ENCODE peak calls at places on chromosomes 13 and 19, in four cellular contexts. B, E, Q and H are unnamed samples.

GRCh38 chr13:36454121-36454520 is 21.8 kb downstream of the CCNA1 start:
- DNase-seq in B (no peak), E (no peak), Q (no peak), H (no peak)

GRCh38 chr19:39915848-39916215 is 18.6 kb downstream of the FCGBP start:
- DNase-seq in B (no peak), E (no peak), Q (no peak), H (no peak)

GRCh38 chr19:21321134-21321533 is 8.1 kb downstream of the ZNF708 start:
- DNase-seq in B (no peak), E (no peak), Q (no peak), H (no peak)

GRCh38 chr13:92843549-92843948 is 383.1 kb upstream of the GPC6 start:
- DNase-seq in B (peak; percentile 4), E (no peak), Q (no peak), H (no peak)

GRCh38 chr19:38784224-38784623 is 4.8 kb upstream of the LGALS7B start:
- DNase-seq in B (no peak), E (no peak), Q (no peak), H (no peak)

GRCh38 chr19:54674021-54674617 is 11.3 kb downstream of the LILRB4 start:
- DNase-seq in B (no peak), E (no peak), Q (no peak), H (no peak)

GRCh38 chr13:26965976-26966375 is 205.4 kb upstream of the GPR12 start:
- DNase-seq in B (peak; percentile 92), E (no peak), Q (no peak), H (no peak)

GRCh38 chr19:51156710-51157109 is 14.6 kb downstream of the SIGLEC7 start:
- DNase-seq in B (no peak), E (no peak), Q (no peak), H (no peak)

GRCh38 chr19:18020212-18021067 is 12.5 kb downstream of the ARRDC2 start:
- DNase-seq in B (no peak), E (peak; percentile 99), Q (peak; percentile 99), H (no peak)

GRCh38 chr19:16458391-16459128 is 13.2 kb downstream of the EPS15L1 start:
- DNase-seq in B (no peak), E (no peak), Q (peak; percentile 80), H (no peak)

GRCh38 chr19:10230155-10230903 is 802 bp downstream of the S1PR2 start:
- DNase-seq in B (no peak), E (peak; percentile 73), Q (no peak), H (no peak)

GRCh38 chr19:16429759-16430091 is 42.0 kb downstream of the EPS15L1 start:
- DNase-seq in B (no peak), E (no peak), Q (no peak), H (no peak)

GRCh38 chr13:101590479-101590878 is 138.0 kb downstream of the ITGBL1 start:
- DNase-seq in B (no peak), E (no peak), Q (no peak), H (no peak)

GRCh38 chr19:17091758-17092333 is 16.3 kb downstream of the MYO9B start:
- DNase-seq in B (no peak), E (peak; percentile 81), Q (peak; percentile 34), H (peak; percentile 89)

GRCh38 chr13:97226788-97227627 is 4.9 kb downstream of the MBNL2 start:
- DNase-seq in B (no peak), E (no peak), Q (no peak), H (no peak)

GRCh38 chr13:113658836-113659235 is 838 bp upstream of the ATP4B start:
- DNase-seq in B (no peak), E (peak; percentile 52), Q (peak; percentile 1), H (no peak)

GRCh38 chr13:32428581-32429072 is 697 bp upstream of the N4BP2L1 start:
- DNase-seq in B (no peak), E (no peak), Q (no peak), H (peak; percentile 52)

GRCh38 chr13:98874029-98874397 is 103.9 kb downstream of the DOCK9 start:
- DNase-seq in B (no peak), E (no peak), Q (no peak), H (no peak)

GRCh38 chr13:66835040-66835628 is 395.0 kb downstream of the PCDH9 start:
- DNase-seq in B (peak; percentile 1), E (peak; percentile 67), Q (peak; percentile 49), H (no peak)

GRCh38 chr13:52743988-52744387 is 4.4 kb upstream of the CNMD start:
- DNase-seq in B (no peak), E (no peak), Q (no peak), H (no peak)

GRCh38 chr19:16384688-16385087 is 60.1 kb downstream of the KLF2 start:
- DNase-seq in B (no peak), E (no peak), Q (peak; percentile 87), H (no peak)

GRCh38 chr13:73687087-73687486 is 447.1 kb downstream of the KLF12 start:
- DNase-seq in B (no peak), E (no peak), Q (no peak), H (no peak)

GRCh38 chr13:44433863-44434262 is 60.2 kb downstream of the SERP2 start:
- DNase-seq in B (no peak), E (no peak), Q (no peak), H (no peak)
- H3K4me3 ChIP-seq in B (peak overlapping the region; percentile 79), E (peak overlapping the region; percentile 63), Q (peak overlapping the region; percentile 85), H (no peak overlapping the region)

GRCh38 chr19:58362272-58362994 is at the start of gene ZNF497:
- DNase-seq in B (peak; percentile 88), E (peak; percentile 98), Q (peak; percentile 92), H (peak; percentile 94)
- TF ChIP-seq CTCF in B (no peak), E (no peak), Q (no peak), H (no peak)

GRCh38 chr19:4582980-4583842 is 23.7 kb upstream of the SEMA6B start:
- DNase-seq in B (no peak), E (no peak), Q (no peak), H (no peak)
- H3K27ac ChIP-seq in B (no peak overlapping the region), E (no peak overlapping the region), Q (no peak overlapping the region), H (no peak overlapping the region)

GRCh38 chr19:4234862-4235201 is 5.5 kb downstream of the EBI3 start:
- DNase-seq in B (no peak), E (no peak), Q (no peak), H (no peak)

GRCh38 chr19:4234142-4234861 is 5.0 kb downstream of the EBI3 start:
- DNase-seq in B (no peak), E (no peak), Q (no peak), H (no peak)

GRCh38 chr19:4233282-4233853 is 4.0 kb downstream of the EBI3 start:
- DNase-seq in B (no peak), E (no peak), Q (no peak), H (no peak)

GRCh38 chr19:4229179-4229931 is at the start of gene EBI3:
- DNase-seq in B (no peak), E (no peak), Q (no peak), H (no peak)

GRCh38 chr19:4232614-4233281 is 3.4 kb downstream of the EBI3 start:
- DNase-seq in B (no peak), E (no peak), Q (no peak), H (no peak)
- H3K4me3 ChIP-seq in B (no peak overlapping the region), E (no peak overlapping the region), Q (no peak overlapping the region), H (no peak overlapping the region)

GRCh38 chr19:49684251-49684982 is 5.0 kb upstream of the ADM5 start:
- DNase-seq in B (no peak), E (no peak), Q (no peak), H (peak; percentile 39)
- TF ChIP-seq CTCF in B (peak; percentile 50), E (peak; percentile 12), Q (peak; percentile 34), H (peak; percentile 57)

GRCh38 chr19:42200116-42200740 is 17.2 kb downstream of the DEDD2 start:
- DNase-seq in B (no peak), E (no peak), Q (no peak), H (no peak)

GRCh38 chr19:42198676-42199439 is 18.6 kb downstream of the DEDD2 start:
- DNase-seq in B (no peak), E (no peak), Q (no peak), H (no peak)

GRCh38 chr19:42196011-42197001 is 21.2 kb downstream of the DEDD2 start:
- DNase-seq in B (no peak), E (no peak), Q (no peak), H (no peak)

GRCh38 chr19:42199440-42200115 is 17.9 kb downstream of the DEDD2 start:
- DNase-seq in B (no peak), E (no peak), Q (peak; percentile 35), H (peak; percentile 88)

GRCh38 chr19:42197375-42197817 is 20.1 kb downstream of the DEDD2 start:
- DNase-seq in B (no peak), E (no peak), Q (no peak), H (peak; percentile 81)
- H3K27ac ChIP-seq in B (no peak overlapping the region), E (no peak overlapping the region), Q (no peak overlapping the region), H (peak overlapping the region; percentile 98)

GRCh38 chr19:4061683-4062575 is 4.8 kb downstream of the ZBTB7A start:
- DNase-seq in B (no peak), E (no peak), Q (peak; percentile 65), H (no peak)
- H3K4me3 ChIP-seq in B (no peak overlapping the region), E (peak overlapping the region; percentile 98), Q (peak overlapping the region; percentile 70), H (peak overlapping the region; percentile 37)